ENCODE peak calls at places on chromosomes 1 and 21, in four cellular contexts. F is stimulated activated CD4-positive, alpha-beta T cell treated with anti-CD3 and anti-CD28 coated beads, Interleukin-2, amount 100 ng/mL, for 48 hours; U is omental fat pad; M is amygdala. D is an unnamed sample.

GRCh38 chr1:94396356-94396755 is 21.8 kb upstream of the ABCD3 start:
- DNase-seq in U (no peak), M (no peak), F (no peak), D (no peak)

GRCh38 chr1:233098255-233098580 is 147.8 kb downstream of the NTPCR start:
- DNase-seq in U (no peak), F (no peak), M (no peak), D (no peak)

GRCh38 chr1:172203135-172203823 is 217.2 kb upstream of the C1orf105 start:
- DNase-seq in F (no peak), U (no peak), M (no peak), D (no peak)

GRCh38 chr1:204941415-204942338 is 71.0 kb downstream of the NFASC start:
- DNase-seq in M (peak; percentile 58), U (peak; percentile 70), F (peak; percentile 57), D (peak; percentile 8)

GRCh38 chr1:115437146-115437639 is 99.1 kb upstream of the NGF start:
- DNase-seq in M (no peak), U (no peak), F (no peak), D (no peak)

GRCh38 chr1:22702671-22703070 is 8.0 kb upstream of the EPHB2 start:
- DNase-seq in U (no peak), F (no peak), M (no peak), D (no peak)

GRCh38 chr1:111238056-111238795 is 10.7 kb downstream of the CHI3L2 start:
- DNase-seq in M (no peak), U (no peak), F (no peak), D (no peak)

GRCh38 chr1:27071049-27071416 is 58.4 kb upstream of the TENT5B start:
- DNase-seq in F (no peak), U (no peak), M (no peak), D (no peak)

GRCh38 chr21:19523066-19523465 is 1119.5 kb upstream of the TMPRSS15 start:
- DNase-seq in F (no peak), U (no peak), M (no peak), D (no peak)

GRCh38 chr1:15279576-15280230 is 32.7 kb downstream of the FHAD1 start:
- DNase-seq in F (no peak), U (no peak), M (no peak), D (no peak)

GRCh38 chr1:246113555-246114095 is 393.5 kb downstream of the SMYD3 start:
- DNase-seq in F (no peak), M (no peak), U (no peak), D (no peak)

GRCh38 chr1:36204347-36204909 is 19.8 kb upstream of the THRAP3 start:
- DNase-seq in M (no peak), F (no peak), U (no peak), D (no peak)

GRCh38 chr1:39258146-39258924 is 53.8 kb downstream of the MACF1 start:
- DNase-seq in U (peak; percentile 63), F (peak; percentile 71), M (peak; percentile 25), D (peak; percentile 59)

GRCh38 chr21:37072239-37072987 is 458 bp downstream of the PIGP start:
- DNase-seq in F (peak; percentile 48), M (peak; percentile 89), U (peak; percentile 62), D (no peak)

GRCh38 chr1:47930215-47930885 is 66.8 kb downstream of the TRABD2B start:
- DNase-seq in F (no peak), M (no peak), U (no peak), D (no peak)

GRCh38 chr1:223556414-223557124 is 108.9 kb downstream of the CAPN8 start:
- DNase-seq in F (peak; percentile 61), M (no peak), U (no peak), D (peak; percentile 42)

GRCh38 chr1:6176751-6177150 is 3.4 kb downstream of the CHD5 start:
- DNase-seq in U (no peak), F (no peak), M (no peak), D (no peak)

GRCh38 chr1:91736999-91737615 is 148.8 kb downstream of the TGFBR3 start:
- DNase-seq in F (no peak), U (no peak), M (no peak), D (peak; percentile 39)

D was measured in RCC 7860.